ENCODE peak calls at places on chromosome 9, in five cellular contexts. One of them, this sample, is unnamed.

GRCh38 chr9:17611921-17612320 is 33.1 kb downstream of the SH3GL2 start:
- DNase-seq in left lung: no peak
- DNase-seq in WERI-Rb-1: no peak
- DNase-seq in heart right ventricle: peak
- DNase-seq in brain microvascular endothelial cell: no peak
- DNase-seq in this sample: no peak

GRCh38 chr9:131701789-131702337 is 38.0 kb downstream of the RAPGEF1 start:
- DNase-seq in WERI-Rb-1: no peak
- DNase-seq in left lung: no peak
- DNase-seq in heart right ventricle: no peak
- DNase-seq in brain microvascular endothelial cell: no peak
- DNase-seq in this sample: no peak

GRCh38 chr9:21812945-21813568 is 10.6 kb downstream of the MTAP start:
- DNase-seq in brain microvascular endothelial cell: peak
- DNase-seq in left lung: peak
- DNase-seq in WERI-Rb-1: peak
- DNase-seq in heart right ventricle: peak
- DNase-seq in this sample: peak

GRCh38 chr9:109241931-109242330 is 74.9 kb upstream of the FRRS1L start:
- DNase-seq in brain microvascular endothelial cell: no peak
- DNase-seq in WERI-Rb-1: no peak
- DNase-seq in heart right ventricle: no peak
- DNase-seq in left lung: no peak
- DNase-seq in this sample: no peak

GRCh38 chr9:3698531-3698930 is 172.7 kb upstream of the RFX3 start:
- DNase-seq in brain microvascular endothelial cell: no peak
- DNase-seq in WERI-Rb-1: no peak
- DNase-seq in heart right ventricle: no peak
- DNase-seq in left lung: no peak
- DNase-seq in this sample: no peak

GRCh38 chr9:121599186-121599871 is 52.1 kb upstream of the DAB2IP start:
- DNase-seq in heart right ventricle: peak
- DNase-seq in brain microvascular endothelial cell: no peak
- DNase-seq in left lung: peak
- DNase-seq in WERI-Rb-1: peak
- DNase-seq in this sample: no peak

GRCh38 chr9:134671341-134672113 is 29.9 kb downstream of the COL5A1 start:
- DNase-seq in left lung: peak
- DNase-seq in heart right ventricle: no peak
- DNase-seq in WERI-Rb-1: no peak
- DNase-seq in brain microvascular endothelial cell: peak
- DNase-seq in this sample: no peak

GRCh38 chr9:123282343-123283047 is 14.1 kb upstream of the STRBP start:
- DNase-seq in WERI-Rb-1: no peak
- DNase-seq in heart right ventricle: peak
- DNase-seq in brain microvascular endothelial cell: no peak
- DNase-seq in left lung: no peak
- DNase-seq in this sample: no peak

GRCh38 chr9:12732971-12733370 is 39.8 kb downstream of the TYRP1 start:
- DNase-seq in brain microvascular endothelial cell: no peak
- DNase-seq in heart right ventricle: no peak
- DNase-seq in left lung: no peak
- DNase-seq in WERI-Rb-1: no peak
- DNase-seq in this sample: peak

GRCh38 chr9:100126423-100126822 is 27.4 kb downstream of the INVS start:
- DNase-seq in left lung: no peak
- DNase-seq in heart right ventricle: no peak
- DNase-seq in WERI-Rb-1: no peak
- DNase-seq in brain microvascular endothelial cell: no peak
- DNase-seq in this sample: no peak

GRCh38 chr9:138042146-138042545 is 164.6 kb downstream of the CACNA1B start:
- DNase-seq in left lung: no peak
- DNase-seq in brain microvascular endothelial cell: no peak
- DNase-seq in WERI-Rb-1: no peak
- DNase-seq in heart right ventricle: no peak
- DNase-seq in this sample: no peak

GRCh38 chr9:76567086-76567485 is 108.1 kb downstream of the GCNT1 start:
- DNase-seq in left lung: no peak
- DNase-seq in WERI-Rb-1: no peak
- DNase-seq in brain microvascular endothelial cell: no peak
- DNase-seq in heart right ventricle: no peak
- DNase-seq in this sample: peak

GRCh38 chr9:107737987-107738743 is 248.6 kb upstream of the KLF4 start:
- DNase-seq in WERI-Rb-1: no peak
- DNase-seq in left lung: peak
- DNase-seq in heart right ventricle: peak
- DNase-seq in brain microvascular endothelial cell: peak
- DNase-seq in this sample: peak

GRCh38 chr9:556199-556598 is 285.3 kb upstream of the DMRT1 start:
- DNase-seq in heart right ventricle: no peak
- DNase-seq in left lung: no peak
- DNase-seq in WERI-Rb-1: no peak
- DNase-seq in brain microvascular endothelial cell: no peak
- DNase-seq in this sample: no peak

GRCh38 chr9:129751841-129752801 is 721 bp downstream of the PTGES start:
- DNase-seq in WERI-Rb-1: no peak
- DNase-seq in heart right ventricle: no peak
- DNase-seq in left lung: peak
- DNase-seq in brain microvascular endothelial cell: no peak
- DNase-seq in this sample: no peak

GRCh38 chr9:26947736-26948135 is 694 bp upstream of the PLAA start:
- DNase-seq in brain microvascular endothelial cell: no peak
- DNase-seq in heart right ventricle: no peak
- DNase-seq in left lung: no peak
- DNase-seq in WERI-Rb-1: no peak
- DNase-seq in this sample: no peak

GRCh38 chr9:82247318-82247717 is 258.7 kb downstream of the SPATA31D1 start:
- DNase-seq in brain microvascular endothelial cell: no peak
- DNase-seq in left lung: peak
- DNase-seq in heart right ventricle: peak
- DNase-seq in WERI-Rb-1: no peak
- DNase-seq in this sample: no peak

GRCh38 chr9:35051069-35051967 is 21.1 kb downstream of the VCP start:
- DNase-seq in WERI-Rb-1: peak
- DNase-seq in brain microvascular endothelial cell: peak
- DNase-seq in heart right ventricle: peak
- DNase-seq in left lung: no peak
- DNase-seq in this sample: peak

GRCh38 chr9:88258012-88258411 is 119.7 kb upstream of the SPATA31C2 start:
- DNase-seq in WERI-Rb-1: no peak
- DNase-seq in brain microvascular endothelial cell: peak
- DNase-seq in heart right ventricle: peak
- DNase-seq in left lung: peak
- DNase-seq in this sample: peak

GRCh38 chr9:121445986-121446385 is 53.7 kb downstream of the GGTA1 start:
- DNase-seq in WERI-Rb-1: no peak
- DNase-seq in left lung: no peak
- DNase-seq in heart right ventricle: no peak
- DNase-seq in brain microvascular endothelial cell: no peak
- DNase-seq in this sample: no peak

GRCh38 chr9:129225201-129225778 is 47.2 kb upstream of the IER5L start:
- DNase-seq in WERI-Rb-1: no peak
- DNase-seq in brain microvascular endothelial cell: no peak
- DNase-seq in left lung: no peak
- DNase-seq in heart right ventricle: no peak
- DNase-seq in this sample: no peak

GRCh38 chr9:7259544-7260241 is 501.9 kb downstream of the KDM4C start:
- DNase-seq in heart right ventricle: no peak
- DNase-seq in left lung: no peak
- DNase-seq in WERI-Rb-1: no peak
- DNase-seq in brain microvascular endothelial cell: no peak
- DNase-seq in this sample: no peak

DNA sequence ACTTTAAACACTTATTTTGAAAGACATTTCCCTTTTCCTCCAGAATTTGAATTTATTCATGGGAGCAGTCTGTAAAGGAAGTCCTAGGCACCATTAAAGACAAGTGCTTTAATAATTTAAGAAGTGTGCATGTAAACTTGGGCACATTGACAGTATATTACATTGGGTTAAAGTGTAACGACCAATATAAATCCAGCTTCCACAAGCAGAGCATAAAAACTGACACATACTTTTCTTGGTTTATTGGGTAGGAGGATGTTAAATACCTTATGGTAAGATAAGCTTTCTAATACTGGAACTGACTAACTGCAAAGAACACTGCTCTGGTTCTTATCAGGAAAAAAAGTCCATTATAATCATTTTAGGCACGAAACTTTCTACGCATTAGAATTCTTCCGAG is 1.1 kb upstream of the ENTREP1 start:
- DNase-seq in WERI-Rb-1: no peak
- DNase-seq in heart right ventricle: no peak
- DNase-seq in left lung: no peak
- DNase-seq in brain microvascular endothelial cell: no peak
- DNase-seq in this sample: no peak
- H3K4me3 ChIP-seq in WERI-Rb-1: no peak
- H3K4me3 ChIP-seq in heart right ventricle: peak
- H3K4me3 ChIP-seq in left lung: no peak
- H3K4me3 ChIP-seq in brain microvascular endothelial cell: no peak
- H3K4me3 ChIP-seq in this sample: no peak

DNA sequence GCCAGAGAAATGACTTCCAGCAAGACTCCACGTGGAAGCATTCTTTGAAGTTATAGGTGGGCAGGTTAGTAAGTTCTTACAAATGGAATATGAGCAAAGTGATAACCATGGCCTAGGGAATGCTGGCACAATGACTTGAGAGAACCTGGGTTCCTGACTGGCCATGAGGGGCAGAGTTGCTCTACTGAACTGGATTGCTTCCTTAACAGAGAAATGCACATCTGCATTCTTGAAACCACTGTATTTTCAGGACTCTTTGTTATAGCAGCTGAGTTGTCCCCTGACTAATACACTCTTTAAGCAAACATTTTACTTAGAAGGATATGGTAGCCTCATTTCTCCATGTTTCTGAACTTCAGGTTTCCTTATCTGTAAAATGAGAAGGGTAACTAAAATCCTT is 108.3 kb upstream of the GNA14 start:
- DNase-seq in WERI-Rb-1: no peak
- DNase-seq in left lung: no peak
- DNase-seq in heart right ventricle: no peak
- DNase-seq in brain microvascular endothelial cell: no peak
- DNase-seq in this sample: no peak
- TF ChIP-seq CTCF in WERI-Rb-1: no peak
- TF ChIP-seq CTCF in left lung: no peak
- TF ChIP-seq CTCF in heart right ventricle: no peak
- TF ChIP-seq CTCF in brain microvascular endothelial cell: no peak
- TF ChIP-seq CTCF in this sample: no peak

DNA sequence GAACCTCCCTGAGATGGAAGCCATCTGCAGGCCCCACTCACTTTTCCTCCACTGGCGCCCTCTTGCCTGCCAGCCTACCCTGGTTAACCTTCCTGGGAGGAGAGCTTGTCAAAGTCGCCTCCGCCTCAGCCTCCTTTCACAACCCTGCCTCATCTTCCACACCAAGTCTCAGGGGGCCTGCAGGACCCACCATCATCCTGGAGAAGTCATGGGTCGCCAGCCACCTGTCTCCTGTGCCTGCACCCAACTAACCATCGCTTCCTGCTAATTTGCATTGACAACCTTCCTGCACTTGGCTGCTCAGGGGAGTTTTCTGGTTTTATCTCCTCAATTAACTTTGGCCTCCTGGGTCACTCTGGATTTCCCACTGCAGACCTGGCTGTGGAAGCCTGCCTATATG is 52.8 kb upstream of the GRHPR start:
- DNase-seq in heart right ventricle: no peak
- DNase-seq in brain microvascular endothelial cell: no peak
- DNase-seq in WERI-Rb-1: no peak
- DNase-seq in left lung: no peak
- DNase-seq in this sample: no peak
- H3K4me3 ChIP-seq in heart right ventricle: no peak
- H3K4me3 ChIP-seq in brain microvascular endothelial cell: no peak
- H3K4me3 ChIP-seq in WERI-Rb-1: no peak
- H3K4me3 ChIP-seq in left lung: no peak
- H3K4me3 ChIP-seq in this sample: no peak

GRCh38 chr9:91089405-91090131 is 272.1 kb downstream of the AUH start:
- DNase-seq in left lung: no peak
- DNase-seq in WERI-Rb-1: peak
- DNase-seq in heart right ventricle: peak
- DNase-seq in brain microvascular endothelial cell: peak
- DNase-seq in this sample: peak
- TF ChIP-seq CTCF in left lung: no peak
- TF ChIP-seq CTCF in WERI-Rb-1: peak
- TF ChIP-seq CTCF in heart right ventricle: peak
- TF ChIP-seq CTCF in brain microvascular endothelial cell: peak
- TF ChIP-seq CTCF in this sample: peak

GRCh38 chr9:125409217-125409636 is 147.6 kb downstream of the GAPVD1 start:
- DNase-seq in WERI-Rb-1: peak
- DNase-seq in brain microvascular endothelial cell: no peak
- DNase-seq in left lung: no peak
- DNase-seq in heart right ventricle: no peak
- DNase-seq in this sample: no peak

GRCh38 chr9:125407432-125407973 is 145.9 kb downstream of the GAPVD1 start:
- DNase-seq in left lung: no peak
- DNase-seq in WERI-Rb-1: peak
- DNase-seq in heart right ventricle: no peak
- DNase-seq in brain microvascular endothelial cell: no peak
- DNase-seq in this sample: no peak

GRCh38 chr9:125409637-125410521 is 148.3 kb downstream of the GAPVD1 start:
- DNase-seq in brain microvascular endothelial cell: peak
- DNase-seq in WERI-Rb-1: peak
- DNase-seq in left lung: no peak
- DNase-seq in heart right ventricle: no peak
- DNase-seq in this sample: no peak

GRCh38 chr9:125406812-125407087 is 145.1 kb downstream of the GAPVD1 start:
- DNase-seq in heart right ventricle: no peak
- DNase-seq in left lung: no peak
- DNase-seq in WERI-Rb-1: no peak
- DNase-seq in brain microvascular endothelial cell: no peak
- DNase-seq in this sample: no peak

DNA sequence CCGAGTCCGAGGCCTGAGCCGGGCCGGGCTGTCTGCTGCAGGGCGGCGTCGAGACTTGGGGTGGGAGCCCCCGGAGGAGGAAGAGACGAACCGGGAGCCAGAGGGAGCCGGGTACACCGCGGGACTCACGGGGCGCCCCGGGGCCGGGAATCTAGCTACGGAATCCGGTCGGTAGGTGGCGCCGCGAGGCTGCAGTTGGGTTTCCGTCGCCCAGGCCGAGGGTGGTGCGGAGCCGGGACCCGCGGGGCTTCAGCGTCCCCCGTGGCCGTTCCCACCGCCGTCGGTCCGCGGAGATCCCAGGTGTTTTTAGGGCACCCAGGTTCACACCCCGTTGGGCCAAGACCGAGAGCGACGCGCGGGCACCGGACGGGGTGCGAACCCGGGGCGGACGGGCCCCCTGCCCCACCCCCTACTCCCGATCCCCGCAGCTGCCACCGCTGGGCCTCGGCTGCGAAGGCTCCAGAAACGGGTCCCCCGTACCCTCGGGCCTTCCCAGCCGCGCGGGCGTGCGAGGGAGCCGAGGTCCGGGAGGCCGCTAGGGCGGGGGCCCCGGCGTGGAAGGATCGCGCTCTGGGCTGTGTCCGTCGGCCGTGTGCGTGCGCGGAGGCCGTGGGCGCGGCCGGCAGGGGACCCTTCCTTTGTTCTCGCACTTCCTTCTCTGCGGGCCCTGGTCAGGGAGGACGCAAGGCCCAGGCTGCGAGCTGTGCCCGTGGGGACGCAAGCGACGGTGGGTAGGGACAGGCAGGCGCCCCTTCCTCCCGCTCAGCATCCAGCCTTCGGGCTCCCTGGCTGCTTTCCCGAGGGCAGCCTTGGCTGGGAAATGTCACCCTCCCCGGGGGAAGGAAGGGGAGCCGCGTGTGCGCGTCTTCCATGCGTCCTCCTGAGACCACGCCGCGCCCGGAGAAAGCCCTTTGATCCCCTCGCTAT is 146.6 kb downstream of the GAPVD1 start:
- DNase-seq in heart right ventricle: peak
- DNase-seq in left lung: peak
- DNase-seq in brain microvascular endothelial cell: peak
- DNase-seq in WERI-Rb-1: peak
- DNase-seq in this sample: peak
- H3K4me3 ChIP-seq in heart right ventricle: peak
- H3K4me3 ChIP-seq in left lung: peak
- H3K4me3 ChIP-seq in brain microvascular endothelial cell: peak
- H3K4me3 ChIP-seq in WERI-Rb-1: peak
- H3K4me3 ChIP-seq in this sample: peak